ENCODE peak calls at places on chromosomes 13 and 19, in ten cellular contexts. R, X, S, U, A, H, T, Y, W and D are unnamed samples.
A peak's percentile ranks its signal among the peaks of the same experiment; 100 is the strongest.

GRCh38 chr13:101785858-101786257 is 333.4 kb downstream of the ITGBL1 start:
- DNase-seq in R (no peak), X (no peak), S (no peak), U (peak; percentile 43), A (peak; percentile 6), H (no peak), T (peak; percentile 0), Y (peak; percentile 76), W (peak; percentile 47), D (no peak)

GRCh38 chr19:35107541-35107939 is 8.1 kb upstream of the FXYD3 start:
- DNase-seq in R (peak; percentile 78), X (no peak), S (no peak), U (no peak), A (peak; percentile 29), H (no peak), T (peak; percentile 72), Y (peak; percentile 35), W (no peak), D (no peak)

GRCh38 chr13:95604534-95604915 is 40.0 kb downstream of the DZIP1 start:
- DNase-seq in R (no peak), X (no peak), S (no peak), U (no peak), A (no peak), H (no peak), T (no peak), Y (peak; percentile 28), W (no peak), D (no peak)

GRCh38 chr13:110123041-110123809 is 183.7 kb downstream of the COL4A1 start:
- DNase-seq in R (no peak), X (no peak), S (no peak), U (no peak), A (no peak), H (no peak), T (no peak), Y (no peak), W (no peak), D (no peak)

GRCh38 chr19:45500918-45501729 is 2.9 kb downstream of the PPM1N start:
- DNase-seq in R (no peak), X (no peak), S (no peak), U (no peak), A (peak; percentile 26), H (no peak), T (no peak), Y (no peak), W (no peak), D (no peak)

GRCh38 chr13:26442541-26442940 is 114.9 kb upstream of the WASF3 start:
- DNase-seq in R (no peak), X (no peak), S (no peak), U (peak; percentile 30), A (peak; percentile 75), H (no peak), T (no peak), Y (peak; percentile 36), W (no peak), D (no peak)

GRCh38 chr13:70568571-70568970 is 460.3 kb upstream of the KLHL1 start:
- DNase-seq in R (no peak), X (peak; percentile 1), S (no peak), U (peak; percentile 61), A (peak; percentile 20), H (no peak), T (peak; percentile 51), Y (peak; percentile 76), W (no peak), D (no peak)

GRCh38 chr19:50669319-50670101 is 20.3 kb downstream of the C19orf81 start:
- DNase-seq in R (peak; percentile 21), X (no peak), S (no peak), U (peak; percentile 44), A (peak; percentile 20), H (no peak), T (peak; percentile 52), Y (peak; percentile 34), W (peak; percentile 67), D (no peak)

GRCh38 chr19:32928806-32929205 is 43.0 kb downstream of the CEP89 start:
- DNase-seq in R (no peak), X (no peak), S (no peak), U (peak; percentile 13), A (no peak), H (no peak), T (no peak), Y (peak; percentile 7), W (no peak), D (no peak)

GRCh38 chr19:447816-448546 is 12.9 kb downstream of the SHC2 start:
- DNase-seq in R (peak; percentile 17), X (no peak), S (no peak), U (peak; percentile 65), A (no peak), H (no peak), T (peak; percentile 31), Y (peak; percentile 19), W (no peak), D (no peak)

GRCh38 chr13:99725644-99726043 is 224.4 kb downstream of the TM9SF2 start:
- DNase-seq in R (no peak), X (no peak), S (no peak), U (no peak), A (no peak), H (peak; percentile 54), T (no peak), Y (no peak), W (peak; percentile 35), D (no peak)

GRCh38 chr13:27921421-27921960 is 1.7 kb downstream of the PDX1 start:
- DNase-seq in R (no peak), X (no peak), S (no peak), U (no peak), A (no peak), H (no peak), T (no peak), Y (no peak), W (peak; percentile 70), D (no peak)

GRCh38 chr19:48364564-48365363 is 597 bp downstream of the SYNGR4 start:
- DNase-seq in R (peak; percentile 25), X (no peak), S (no peak), U (no peak), A (no peak), H (peak; percentile 82), T (no peak), Y (no peak), W (no peak), D (no peak)

GRCh38 chr19:48363810-48364563 is at the start of the genes SYNGR4 and TMEM143:
- DNase-seq in R (peak; percentile 98), X (peak; percentile 98), S (peak; percentile 98), U (peak; percentile 100), A (peak; percentile 99), H (peak; percentile 100), T (peak; percentile 100), Y (peak; percentile 100), W (peak; percentile 96), D (peak; percentile 100)

GRCh38 chr19:48361912-48362311 is 1.8 kb downstream of the TMEM143 start:
- DNase-seq in R (no peak), X (no peak), S (no peak), U (no peak), A (no peak), H (no peak), T (no peak), Y (no peak), W (no peak), D (no peak)

GRCh38 chr19:48362716-48363499 is 832 bp downstream of the TMEM143 start:
- DNase-seq in R (peak; percentile 96), X (peak; percentile 78), S (peak; percentile 83), U (peak; percentile 97), A (peak; percentile 93), H (peak; percentile 99), T (peak; percentile 97), Y (peak; percentile 98), W (peak; percentile 94), D (peak; percentile 88)

DNA sequence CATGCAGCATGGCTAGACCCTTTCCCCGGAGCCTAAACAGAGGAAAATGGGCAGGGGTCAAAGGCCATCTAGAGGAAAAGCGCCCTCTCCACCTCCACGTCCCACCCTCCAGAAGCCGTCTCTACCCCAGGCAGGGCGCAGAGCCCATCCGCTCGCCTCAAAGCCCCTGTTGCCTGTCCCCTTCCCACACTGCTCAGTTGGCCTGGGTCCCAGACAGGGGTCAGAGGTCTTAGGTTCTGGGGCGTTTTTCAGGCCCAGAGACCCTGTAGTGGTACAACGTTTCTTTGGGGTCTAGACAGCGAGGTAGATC is 285 bp downstream of the TMEM143 start:
- DNase-seq in R (no peak), X (no peak), S (no peak), U (peak; percentile 43), A (no peak), H (no peak), T (no peak), Y (no peak), W (no peak), D (no peak)
- H3K4me3 ChIP-seq in R (peak overlapping the region; percentile 51), X (peak overlapping the region; percentile 62), S (peak overlapping the region; percentile 99), U (peak overlapping the region; percentile 8), A (peak overlapping the region; percentile 88), H (peak overlapping the region; percentile 49), T (peak overlapping the region; percentile 67), Y (peak overlapping the region; percentile 66), W (peak overlapping the region; percentile 44), D (peak overlapping the region; percentile 70)

DNA sequence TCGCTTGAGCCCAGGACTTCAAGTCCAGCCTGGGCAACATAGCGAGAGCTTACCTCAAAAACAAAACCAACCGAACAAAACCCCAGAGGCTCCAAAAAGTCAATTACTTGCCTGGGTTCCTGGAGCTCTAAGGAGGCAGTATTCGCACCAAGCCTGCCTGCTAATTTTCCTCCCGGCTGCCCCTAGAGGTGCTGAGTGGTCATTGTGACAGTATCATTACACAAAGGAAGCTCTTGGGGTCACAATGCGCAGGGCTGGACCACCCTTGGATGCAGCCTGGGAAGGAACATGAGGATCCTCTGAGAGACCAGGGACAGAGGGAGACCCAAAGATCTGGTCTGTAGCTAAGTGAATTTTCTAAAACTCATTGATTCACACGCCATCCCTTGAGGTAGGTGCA is 8.5 kb upstream of the PEX11G start:
- DNase-seq in R (no peak), X (no peak), S (no peak), U (no peak), A (no peak), H (no peak), T (peak; percentile 21), Y (peak; percentile 48), W (no peak), D (no peak)
- H3K4me3 ChIP-seq in R (no peak overlapping the region), X (no peak overlapping the region), S (no peak overlapping the region), U (no peak overlapping the region), A (no peak overlapping the region), H (no peak overlapping the region), T (no peak overlapping the region), Y (no peak overlapping the region), W (no peak overlapping the region), D (no peak overlapping the region)

DNA sequence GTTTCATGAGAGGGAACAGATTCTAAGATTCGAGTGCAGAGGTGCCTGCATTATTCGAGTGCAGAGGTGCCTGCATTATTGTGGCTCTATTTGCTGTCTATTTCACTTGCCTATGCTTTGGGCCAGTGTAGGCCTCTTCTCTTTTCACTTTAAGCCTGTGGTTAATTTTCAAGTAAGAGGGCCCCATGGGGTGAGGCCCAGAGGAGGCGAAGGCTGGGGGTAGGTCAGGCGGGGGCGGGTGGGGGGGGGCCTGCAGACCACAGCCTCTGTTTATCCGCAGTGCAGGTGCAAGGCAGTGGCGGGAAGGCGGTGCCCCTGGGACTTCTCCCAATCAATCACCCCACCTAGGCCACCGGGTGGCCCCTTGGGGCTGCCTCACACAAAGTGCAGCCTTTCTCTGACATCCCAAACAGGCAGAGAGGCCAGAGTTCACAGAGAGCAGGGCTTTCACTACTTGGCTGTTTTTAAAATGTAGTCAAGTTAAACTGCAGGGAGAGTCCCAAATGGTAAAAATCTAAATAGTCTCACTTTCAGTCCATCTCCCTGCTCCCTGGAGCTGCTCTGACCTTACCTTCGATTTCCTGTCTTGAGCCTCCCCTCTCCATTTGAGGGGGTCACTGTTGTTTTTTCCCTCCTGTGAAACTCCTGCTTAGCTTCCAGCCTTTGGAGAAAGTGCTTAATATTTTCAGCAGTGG is 249.1 kb downstream of the DLEU7 start:
- DNase-seq in R (peak; percentile 40), X (peak; percentile 52), S (no peak), U (no peak), A (no peak), H (peak; percentile 92), T (no peak), Y (peak; percentile 16), W (no peak), D (peak; percentile 80)
- H3K4me3 ChIP-seq in R (no peak overlapping the region), X (no peak overlapping the region), S (peak overlapping the region; percentile 14), U (no peak overlapping the region), A (no peak overlapping the region), H (no peak overlapping the region), T (no peak overlapping the region), Y (no peak overlapping the region), W (no peak overlapping the region), D (no peak overlapping the region)

GRCh38 chr19:2288743-2289713 is 7.1 kb upstream of the PEAK3 start:
- DNase-seq in R (no peak), X (no peak), S (no peak), U (no peak), A (no peak), H (no peak), T (no peak), Y (no peak), W (no peak), D (peak; percentile 61)
- H3K4me3 ChIP-seq in R (no peak overlapping the region), X (peak overlapping the region; percentile 63), S (peak overlapping the region; percentile 81), U (no peak overlapping the region), A (no peak overlapping the region), H (peak overlapping the region; percentile 46), T (no peak overlapping the region), Y (no peak overlapping the region), W (no peak overlapping the region), D (peak overlapping the region; percentile 35)